ENCODE peak calls at places on chromosomes 3 and 15, in four cellular contexts. One of them, this sample, is unnamed.

GRCh38 chr15:73683624-73684536 is at the start of gene CD276:
- DNase-seq in spleen: peak; percentile 82
- DNase-seq in CD14-positive monocyte: no peak
- DNase-seq in left lung: peak; percentile 92
- DNase-seq in this sample: peak; percentile 68

GRCh38 chr3:177827517-177828249 is 630.4 kb upstream of the TBL1XR1 start:
- DNase-seq in spleen: no peak
- DNase-seq in CD14-positive monocyte: no peak
- DNase-seq in left lung: no peak
- DNase-seq in this sample: no peak

GRCh38 chr15:93866441-93866840 is 364.9 kb upstream of the MCTP2 start:
- DNase-seq in spleen: no peak
- DNase-seq in CD14-positive monocyte: no peak
- DNase-seq in left lung: no peak
- DNase-seq in this sample: no peak

GRCh38 chr3:49840371-49840770 is 16.0 kb downstream of the TRAIP start:
- DNase-seq in spleen: no peak
- DNase-seq in CD14-positive monocyte: no peak
- DNase-seq in left lung: no peak
- DNase-seq in this sample: no peak

GRCh38 chr3:25884981-25885380 is 95.1 kb downstream of the OXSM start:
- DNase-seq in spleen: no peak
- DNase-seq in CD14-positive monocyte: no peak
- DNase-seq in left lung: no peak
- DNase-seq in this sample: no peak

GRCh38 chr3:147816770-147817169 is 407.6 kb downstream of the ZIC1 start:
- DNase-seq in spleen: no peak
- DNase-seq in CD14-positive monocyte: no peak
- DNase-seq in left lung: no peak
- DNase-seq in this sample: no peak

GRCh38 chr3:95215437-95215836 is 1152.6 kb downstream of the NSUN3 start:
- DNase-seq in spleen: no peak
- DNase-seq in CD14-positive monocyte: no peak
- DNase-seq in left lung: no peak
- DNase-seq in this sample: no peak

GRCh38 chr3:160129459-160130061 is 95.7 kb upstream of the C3orf80 start:
- DNase-seq in spleen: no peak
- DNase-seq in CD14-positive monocyte: peak; percentile 56
- DNase-seq in left lung: no peak
- DNase-seq in this sample: no peak

GRCh38 chr3:43960448-43960840 is 269.7 kb downstream of the ABHD5 start:
- DNase-seq in spleen: no peak
- DNase-seq in CD14-positive monocyte: no peak
- DNase-seq in left lung: no peak
- DNase-seq in this sample: no peak

GRCh38 chr3:150773616-150774192 is 10.7 kb upstream of the SIAH2 start:
- DNase-seq in spleen: no peak
- DNase-seq in CD14-positive monocyte: no peak
- DNase-seq in left lung: no peak
- DNase-seq in this sample: no peak

GRCh38 chr3:191253089-191253799 is 54.2 kb downstream of the OSTN start:
- DNase-seq in spleen: no peak
- DNase-seq in CD14-positive monocyte: no peak
- DNase-seq in left lung: no peak
- DNase-seq in this sample: no peak

GRCh38 chr15:77737238-77738037 is 104.7 kb upstream of the LINGO1 start:
- DNase-seq in spleen: no peak
- DNase-seq in CD14-positive monocyte: no peak
- DNase-seq in left lung: no peak
- DNase-seq in this sample: no peak

GRCh38 chr3:153443961-153444360 is 281.9 kb downstream of the RAP2B start:
- DNase-seq in spleen: no peak
- DNase-seq in CD14-positive monocyte: no peak
- DNase-seq in left lung: no peak
- DNase-seq in this sample: no peak

GRCh38 chr3:138768946-138769345 is 65.8 kb downstream of the PIK3CB start:
- DNase-seq in spleen: no peak
- DNase-seq in CD14-positive monocyte: no peak
- DNase-seq in left lung: no peak
- DNase-seq in this sample: no peak

GRCh38 chr3:9201278-9201677 is 48.2 kb downstream of the SRGAP3 start:
- DNase-seq in spleen: no peak
- DNase-seq in CD14-positive monocyte: no peak
- DNase-seq in left lung: no peak
- DNase-seq in this sample: no peak

GRCh38 chr3:159899198-159899597 is 89.4 kb upstream of the IL12A start:
- DNase-seq in spleen: no peak
- DNase-seq in CD14-positive monocyte: no peak
- DNase-seq in left lung: no peak
- DNase-seq in this sample: no peak

GRCh38 chr3:139557041-139557440 is 17.5 kb upstream of the RBP1 start:
- DNase-seq in spleen: no peak
- DNase-seq in CD14-positive monocyte: no peak
- DNase-seq in left lung: no peak
- DNase-seq in this sample: no peak

GRCh38 chr15:31258260-31258659 is 68.4 kb upstream of the KLF13 start:
- DNase-seq in spleen: no peak
- DNase-seq in CD14-positive monocyte: no peak
- DNase-seq in left lung: no peak
- DNase-seq in this sample: no peak

DNA sequence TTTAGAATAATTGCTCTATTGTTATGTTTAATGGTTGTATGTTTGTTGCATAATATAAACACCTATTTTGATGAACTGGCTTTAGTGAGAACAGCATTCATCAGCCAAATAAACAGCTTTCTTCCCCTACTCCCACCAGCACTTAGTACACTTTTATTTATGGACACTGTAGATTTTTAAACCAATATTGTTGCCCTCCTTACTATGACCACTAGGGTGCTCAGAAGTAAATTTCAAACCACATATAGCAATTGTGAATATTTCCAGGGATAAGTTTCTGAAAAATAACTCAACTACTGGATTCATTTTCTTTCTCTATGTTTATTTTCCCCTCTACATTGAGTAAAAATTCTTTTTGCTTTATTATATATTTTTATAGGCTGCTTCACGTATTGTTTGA is 84.7 kb upstream of the PTX3 start:
- DNase-seq in spleen: no peak
- DNase-seq in CD14-positive monocyte: no peak
- DNase-seq in left lung: no peak
- DNase-seq in this sample: no peak
- TF ChIP-seq CTCF in spleen: no peak
- TF ChIP-seq CTCF in CD14-positive monocyte: peak; percentile 46
- TF ChIP-seq CTCF in left lung: peak; percentile 5
- TF ChIP-seq CTCF in this sample: peak; percentile 50

DNA sequence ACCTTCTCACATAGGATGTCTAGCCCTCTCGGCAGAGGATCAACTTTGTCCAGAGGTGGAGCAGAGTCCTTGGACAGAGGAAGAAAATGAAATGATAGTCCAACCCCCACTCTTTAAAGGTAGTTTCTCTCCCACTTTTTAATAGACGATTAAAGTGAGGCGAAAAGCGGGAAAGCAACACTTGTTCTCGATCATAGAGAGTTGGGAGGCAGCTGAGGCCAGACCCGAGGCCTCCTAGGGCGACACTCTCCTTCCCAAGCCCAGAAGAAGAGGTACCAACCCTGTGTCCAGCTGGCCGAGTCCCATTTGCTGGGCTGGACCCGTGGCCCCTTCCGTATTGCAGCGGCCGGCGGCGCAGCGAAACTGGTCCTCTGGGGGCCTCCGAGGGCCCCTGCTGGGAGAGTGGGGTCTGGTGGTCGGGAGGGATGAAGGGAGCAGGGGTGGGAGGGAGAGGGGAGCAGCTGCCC is 2.3 kb downstream of the WNT5A start:
- DNase-seq in spleen: no peak
- DNase-seq in CD14-positive monocyte: no peak
- DNase-seq in left lung: no peak
- DNase-seq in this sample: no peak
- TF ChIP-seq CTCF in spleen: no peak
- TF ChIP-seq CTCF in CD14-positive monocyte: no peak
- TF ChIP-seq CTCF in left lung: no peak
- TF ChIP-seq CTCF in this sample: no peak

GRCh38 chr15:65869127-65869953 is at the start of gene RAB11A:
- DNase-seq in spleen: peak; percentile 99
- DNase-seq in CD14-positive monocyte: peak; percentile 94
- DNase-seq in left lung: peak; percentile 98
- DNase-seq in this sample: peak; percentile 93

GRCh38 chr15:65870889-65871533 is 1.7 kb downstream of the RAB11A start:
- DNase-seq in spleen: no peak
- DNase-seq in CD14-positive monocyte: no peak
- DNase-seq in left lung: no peak
- DNase-seq in this sample: no peak

GRCh38 chr15:65867244-65867643 is 2.0 kb upstream of the RAB11A start:
- DNase-seq in spleen: no peak
- DNase-seq in CD14-positive monocyte: no peak
- DNase-seq in left lung: no peak
- DNase-seq in this sample: no peak

GRCh38 chr15:65868546-65869126 is 655 bp upstream of the RAB11A start:
- DNase-seq in spleen: no peak
- DNase-seq in CD14-positive monocyte: no peak
- DNase-seq in left lung: no peak
- DNase-seq in this sample: no peak

GRCh38 chr15:65869954-65870871 is 922 bp downstream of the RAB11A start:
- DNase-seq in spleen: peak; percentile 84
- DNase-seq in CD14-positive monocyte: no peak
- DNase-seq in left lung: no peak
- DNase-seq in this sample: peak; percentile 53
- TF ChIP-seq CTCF in spleen: no peak
- TF ChIP-seq CTCF in CD14-positive monocyte: no peak
- TF ChIP-seq CTCF in left lung: no peak
- TF ChIP-seq CTCF in this sample: no peak

GRCh38 chr3:58274027-58274614 is 31.9 kb upstream of the RPP14 start:
- DNase-seq in spleen: no peak
- DNase-seq in CD14-positive monocyte: no peak
- DNase-seq in left lung: no peak
- DNase-seq in this sample: no peak
- TF ChIP-seq CTCF in spleen: no peak
- TF ChIP-seq CTCF in CD14-positive monocyte: no peak
- TF ChIP-seq CTCF in left lung: no peak
- TF ChIP-seq CTCF in this sample: no peak

GRCh38 chr15:75641176-75641498 is 1.1 kb upstream of the IMP3 start:
- DNase-seq in spleen: no peak
- DNase-seq in CD14-positive monocyte: no peak
- DNase-seq in left lung: no peak
- DNase-seq in this sample: no peak
- TF ChIP-seq CTCF in spleen: no peak
- TF ChIP-seq CTCF in CD14-positive monocyte: no peak
- TF ChIP-seq CTCF in left lung: no peak
- TF ChIP-seq CTCF in this sample: no peak

DNA sequence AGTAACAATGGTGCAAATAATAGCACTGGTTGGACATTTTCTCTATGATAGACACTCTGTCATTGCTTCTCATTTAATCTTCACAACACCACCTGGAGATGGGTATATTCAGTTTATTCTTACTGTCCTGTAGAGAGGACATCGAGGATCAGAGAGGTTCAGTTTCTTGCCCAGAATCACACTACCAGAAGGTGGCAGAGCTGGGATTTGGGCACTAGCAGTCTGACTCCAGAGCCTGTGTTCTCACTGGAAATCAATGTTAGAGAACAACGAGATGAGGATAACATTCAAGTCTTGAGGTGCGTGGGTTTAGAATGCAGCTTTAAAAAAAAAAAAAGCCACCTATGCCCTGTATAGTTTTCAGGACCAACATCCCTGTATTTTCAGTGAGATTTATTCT is 127.8 kb downstream of the SYNPR start:
- DNase-seq in spleen: no peak
- DNase-seq in CD14-positive monocyte: no peak
- DNase-seq in left lung: no peak
- DNase-seq in this sample: no peak
- TF ChIP-seq CTCF in spleen: no peak
- TF ChIP-seq CTCF in CD14-positive monocyte: no peak
- TF ChIP-seq CTCF in left lung: no peak
- TF ChIP-seq CTCF in this sample: no peak

GRCh38 chr3:27730774-27731659 is 8.9 kb upstream of the EOMES start:
- DNase-seq in spleen: no peak
- DNase-seq in CD14-positive monocyte: no peak
- DNase-seq in left lung: no peak
- DNase-seq in this sample: no peak

GRCh38 chr3:27729748-27730611 is 7.9 kb upstream of the EOMES start:
- DNase-seq in spleen: no peak
- DNase-seq in CD14-positive monocyte: no peak
- DNase-seq in left lung: peak; percentile 63
- DNase-seq in this sample: no peak

GRCh38 chr3:27726240-27726639 is 4.1 kb upstream of the EOMES start:
- DNase-seq in spleen: no peak
- DNase-seq in CD14-positive monocyte: no peak
- DNase-seq in left lung: no peak
- DNase-seq in this sample: no peak

GRCh38 chr3:27729325-27729724 is 7.2 kb upstream of the EOMES start:
- DNase-seq in spleen: no peak
- DNase-seq in CD14-positive monocyte: no peak
- DNase-seq in left lung: no peak
- DNase-seq in this sample: no peak

DNA sequence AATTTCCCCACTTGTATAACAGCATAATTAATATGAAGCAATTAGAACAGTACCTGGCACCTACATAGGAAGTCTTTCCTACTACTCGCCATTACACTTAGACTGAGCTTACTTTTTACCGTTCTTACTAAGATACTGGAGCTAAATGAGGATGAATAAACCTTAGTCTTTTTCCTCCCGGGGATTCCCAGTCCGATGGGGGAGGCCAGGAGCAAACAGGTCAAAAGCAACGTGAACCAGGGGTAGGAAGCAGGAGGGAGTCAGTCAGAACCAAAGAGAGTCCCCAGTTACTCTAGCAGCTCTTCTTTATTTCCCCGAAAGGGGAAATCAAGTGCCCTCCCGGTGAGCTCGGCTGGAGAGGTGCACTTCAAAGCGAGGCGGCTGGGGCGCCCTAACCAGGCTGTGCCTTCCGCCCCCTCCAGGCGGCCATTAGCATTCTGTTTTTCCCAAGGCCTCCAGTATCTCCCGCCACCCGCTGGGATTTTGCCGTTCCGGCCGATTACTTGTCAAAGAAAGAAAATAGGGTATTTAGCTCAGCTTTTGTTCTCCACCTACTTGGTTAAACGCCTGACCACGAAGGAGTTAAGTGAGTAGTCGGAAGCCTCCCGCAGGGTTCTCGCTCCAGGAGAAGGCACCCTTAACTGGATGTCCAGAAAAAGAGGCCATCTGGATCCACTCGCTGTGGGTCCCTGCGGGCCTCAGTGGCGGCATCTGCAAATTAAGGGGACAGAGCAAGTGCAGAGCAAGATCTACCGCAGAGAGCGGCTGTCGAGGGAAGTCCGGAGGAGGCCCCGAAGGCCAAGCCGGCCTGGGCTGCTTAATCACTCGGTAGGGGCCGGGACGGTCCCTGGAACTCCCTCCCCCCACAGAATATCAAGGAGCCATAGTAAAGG is 6.3 kb upstream of the EOMES start:
- DNase-seq in spleen: peak; percentile 73
- DNase-seq in CD14-positive monocyte: no peak
- DNase-seq in left lung: peak; percentile 72
- DNase-seq in this sample: no peak
- TF ChIP-seq CTCF in spleen: no peak
- TF ChIP-seq CTCF in CD14-positive monocyte: no peak
- TF ChIP-seq CTCF in left lung: no peak
- TF ChIP-seq CTCF in this sample: peak; percentile 40

GRCh38 chr15:68818671-68819450 is 1.8 kb downstream of the ANP32A start:
- DNase-seq in spleen: peak; percentile 93
- DNase-seq in CD14-positive monocyte: peak; percentile 78
- DNase-seq in left lung: peak; percentile 91
- DNase-seq in this sample: no peak
- TF ChIP-seq CTCF in spleen: no peak
- TF ChIP-seq CTCF in CD14-positive monocyte: no peak
- TF ChIP-seq CTCF in left lung: no peak
- TF ChIP-seq CTCF in this sample: no peak

This sample was measured in neural crest cell.